ENCODE peak calls at places on chromosomes 7 and 10, in seven cellular contexts. One of them, this sample, is unnamed.

GRCh38 chr10:86363184-86363832 is 3.3 kb downstream of the GRID1 start:
- DNase-seq in sigmoid colon: peak; percentile 62
- DNase-seq in stomach: peak; percentile 50
- DNase-seq in spleen: peak; percentile 75
- DNase-seq in Panc1: no peak
- DNase-seq in upper lobe of left lung: peak; percentile 61
- DNase-seq in SK-N-SH: no peak
- DNase-seq in this sample: peak; percentile 48

GRCh38 chr10:68125770-68126169 is 16.5 kb downstream of the MYPN start:
- DNase-seq in upper lobe of left lung: no peak
- DNase-seq in Panc1: no peak
- DNase-seq in stomach: no peak
- DNase-seq in SK-N-SH: no peak
- DNase-seq in sigmoid colon: no peak
- DNase-seq in spleen: no peak
- DNase-seq in this sample: no peak

GRCh38 chr7:123871998-123872867 is 27.3 kb downstream of the HYAL4 start:
- DNase-seq in stomach: peak; percentile 65
- DNase-seq in Panc1: peak; percentile 55
- DNase-seq in upper lobe of left lung: peak; percentile 58
- DNase-seq in SK-N-SH: peak; percentile 61
- DNase-seq in sigmoid colon: no peak
- DNase-seq in spleen: peak; percentile 64
- DNase-seq in this sample: peak; percentile 19

GRCh38 chr7:90188281-90188680 is 23.3 kb upstream of the STEAP2 start:
- DNase-seq in stomach: no peak
- DNase-seq in spleen: no peak
- DNase-seq in upper lobe of left lung: no peak
- DNase-seq in sigmoid colon: no peak
- DNase-seq in Panc1: no peak
- DNase-seq in SK-N-SH: no peak
- DNase-seq in this sample: no peak

GRCh38 chr7:33039905-33040292 is 22.7 kb downstream of the NT5C3A start:
- DNase-seq in spleen: no peak
- DNase-seq in sigmoid colon: no peak
- DNase-seq in SK-N-SH: no peak
- DNase-seq in Panc1: no peak
- DNase-seq in upper lobe of left lung: no peak
- DNase-seq in stomach: no peak
- DNase-seq in this sample: no peak

GRCh38 chr10:24603333-24603732 is 120.4 kb downstream of the ARHGAP21 start:
- DNase-seq in sigmoid colon: no peak
- DNase-seq in stomach: no peak
- DNase-seq in SK-N-SH: no peak
- DNase-seq in spleen: no peak
- DNase-seq in upper lobe of left lung: no peak
- DNase-seq in Panc1: no peak
- DNase-seq in this sample: no peak

GRCh38 chr10:71838264-71839211 is 12.5 kb downstream of the PSAP start:
- DNase-seq in SK-N-SH: no peak
- DNase-seq in spleen: no peak
- DNase-seq in Panc1: no peak
- DNase-seq in stomach: no peak
- DNase-seq in sigmoid colon: no peak
- DNase-seq in upper lobe of left lung: no peak
- DNase-seq in this sample: no peak

GRCh38 chr10:51403522-51403921 is 295.9 kb downstream of the CSTF2T start:
- DNase-seq in sigmoid colon: no peak
- DNase-seq in upper lobe of left lung: no peak
- DNase-seq in Panc1: no peak
- DNase-seq in SK-N-SH: no peak
- DNase-seq in stomach: no peak
- DNase-seq in spleen: no peak
- DNase-seq in this sample: no peak

GRCh38 chr10:118582511-118582910 is 12.9 kb downstream of the PRLHR start:
- DNase-seq in SK-N-SH: no peak
- DNase-seq in upper lobe of left lung: no peak
- DNase-seq in stomach: no peak
- DNase-seq in spleen: no peak
- DNase-seq in Panc1: no peak
- DNase-seq in sigmoid colon: no peak
- DNase-seq in this sample: no peak

GRCh38 chr7:27098493-27099223 is 2.9 kb upstream of the HOXA1 start:
- DNase-seq in stomach: no peak
- DNase-seq in SK-N-SH: no peak
- DNase-seq in Panc1: no peak
- DNase-seq in upper lobe of left lung: no peak
- DNase-seq in sigmoid colon: peak; percentile 86
- DNase-seq in spleen: no peak
- DNase-seq in this sample: no peak

GRCh38 chr7:94655884-94656657 is at the start of gene SGCE:
- DNase-seq in sigmoid colon: peak; percentile 92
- DNase-seq in Panc1: no peak
- DNase-seq in stomach: peak; percentile 51
- DNase-seq in SK-N-SH: peak; percentile 95
- DNase-seq in spleen: peak; percentile 88
- DNase-seq in upper lobe of left lung: peak; percentile 70
- DNase-seq in this sample: peak; percentile 67

GRCh38 chr7:155805826-155806095 is 6.5 kb downstream of the SHH start:
- DNase-seq in upper lobe of left lung: no peak
- DNase-seq in sigmoid colon: no peak
- DNase-seq in SK-N-SH: no peak
- DNase-seq in spleen: peak; percentile 74
- DNase-seq in Panc1: no peak
- DNase-seq in stomach: no peak
- DNase-seq in this sample: no peak

GRCh38 chr7:147547252-147547897 is 1043.2 kb upstream of the C7orf33 start:
- DNase-seq in SK-N-SH: peak; percentile 24
- DNase-seq in sigmoid colon: no peak
- DNase-seq in Panc1: no peak
- DNase-seq in upper lobe of left lung: peak; percentile 22
- DNase-seq in stomach: peak; percentile 35
- DNase-seq in spleen: no peak
- DNase-seq in this sample: no peak

GRCh38 chr10:68135922-68136718 is 26.8 kb downstream of the MYPN start:
- DNase-seq in upper lobe of left lung: no peak
- DNase-seq in Panc1: peak; percentile 99
- DNase-seq in stomach: no peak
- DNase-seq in spleen: no peak
- DNase-seq in SK-N-SH: no peak
- DNase-seq in sigmoid colon: no peak
- DNase-seq in this sample: no peak

GRCh38 chr7:109751241-109751640 is 1181.6 kb downstream of the DNAJB9 start:
- DNase-seq in Panc1: no peak
- DNase-seq in stomach: no peak
- DNase-seq in upper lobe of left lung: no peak
- DNase-seq in sigmoid colon: no peak
- DNase-seq in spleen: no peak
- DNase-seq in SK-N-SH: no peak
- DNase-seq in this sample: no peak

GRCh38 chr10:35712486-35712885 is 70.4 kb upstream of the FZD8 start:
- DNase-seq in spleen: no peak
- DNase-seq in stomach: no peak
- DNase-seq in SK-N-SH: no peak
- DNase-seq in upper lobe of left lung: no peak
- DNase-seq in Panc1: no peak
- DNase-seq in sigmoid colon: no peak
- DNase-seq in this sample: no peak

GRCh38 chr10:110535958-110536891 is 31.3 kb upstream of the SMC3 start:
- DNase-seq in stomach: peak; percentile 34
- DNase-seq in spleen: peak; percentile 76
- DNase-seq in Panc1: no peak
- DNase-seq in SK-N-SH: no peak
- DNase-seq in sigmoid colon: no peak
- DNase-seq in upper lobe of left lung: peak; percentile 47
- DNase-seq in this sample: no peak

GRCh38 chr10:76025124-76025477 is 593.7 kb downstream of the LRMDA start:
- DNase-seq in SK-N-SH: no peak
- DNase-seq in Panc1: no peak
- DNase-seq in sigmoid colon: no peak
- DNase-seq in stomach: no peak
- DNase-seq in upper lobe of left lung: no peak
- DNase-seq in spleen: no peak
- DNase-seq in this sample: no peak

GRCh38 chr7:157587487-157588270 is 250.9 kb downstream of the DNAJB6 start:
- DNase-seq in sigmoid colon: peak; percentile 40
- DNase-seq in upper lobe of left lung: no peak
- DNase-seq in stomach: no peak
- DNase-seq in spleen: peak; percentile 44
- DNase-seq in SK-N-SH: no peak
- DNase-seq in Panc1: no peak
- DNase-seq in this sample: no peak

GRCh38 chr7:157586426-157586955 is 249.7 kb downstream of the DNAJB6 start:
- DNase-seq in SK-N-SH: no peak
- DNase-seq in sigmoid colon: no peak
- DNase-seq in stomach: no peak
- DNase-seq in Panc1: no peak
- DNase-seq in spleen: peak; percentile 55
- DNase-seq in upper lobe of left lung: no peak
- DNase-seq in this sample: no peak

GRCh38 chr7:157589680-157590079 is 252.9 kb downstream of the DNAJB6 start:
- DNase-seq in Panc1: no peak
- DNase-seq in SK-N-SH: no peak
- DNase-seq in spleen: peak; percentile 23
- DNase-seq in sigmoid colon: peak; percentile 33
- DNase-seq in upper lobe of left lung: no peak
- DNase-seq in stomach: no peak
- DNase-seq in this sample: no peak

GRCh38 chr7:157587051-157587450 is 250.2 kb downstream of the DNAJB6 start:
- DNase-seq in stomach: no peak
- DNase-seq in spleen: no peak
- DNase-seq in SK-N-SH: no peak
- DNase-seq in upper lobe of left lung: no peak
- DNase-seq in Panc1: no peak
- DNase-seq in sigmoid colon: peak; percentile 27
- DNase-seq in this sample: no peak

DNA sequence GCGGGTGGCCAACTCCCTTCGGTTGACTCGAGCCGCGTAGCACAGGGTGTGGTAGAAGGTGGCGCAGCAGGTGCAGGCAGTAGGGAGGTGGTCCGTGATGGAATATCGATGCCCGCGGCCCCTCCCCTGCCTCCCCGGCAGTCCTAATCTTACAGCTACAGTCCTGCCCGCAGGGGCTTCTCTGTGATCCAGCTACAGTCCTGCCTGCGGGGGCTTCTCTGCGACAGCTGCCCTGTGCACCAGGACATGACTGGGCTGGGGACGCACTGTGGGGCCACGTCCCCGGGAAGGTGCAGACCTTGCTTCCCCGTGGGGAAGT is 251.4 kb downstream of the DNAJB6 start:
- DNase-seq in sigmoid colon: peak; percentile 34
- DNase-seq in stomach: no peak
- DNase-seq in upper lobe of left lung: no peak
- DNase-seq in SK-N-SH: no peak
- DNase-seq in spleen: peak; percentile 55
- DNase-seq in Panc1: no peak
- DNase-seq in this sample: no peak
- H3K9me3 ChIP-seq in sigmoid colon: no peaks in the 10 kb centered on the region
- H3K9me3 ChIP-seq in stomach: no peaks in the 10 kb centered on the region
- H3K9me3 ChIP-seq in upper lobe of left lung: no peaks in the 10 kb centered on the region
- H3K9me3 ChIP-seq in SK-N-SH: no peaks in the 10 kb centered on the region
- H3K9me3 ChIP-seq in spleen: no peaks in the 10 kb centered on the region
- H3K9me3 ChIP-seq in Panc1: no peaks in the 10 kb centered on the region
- H3K9me3 ChIP-seq in this sample: no peaks in the 10 kb centered on the region

DNA sequence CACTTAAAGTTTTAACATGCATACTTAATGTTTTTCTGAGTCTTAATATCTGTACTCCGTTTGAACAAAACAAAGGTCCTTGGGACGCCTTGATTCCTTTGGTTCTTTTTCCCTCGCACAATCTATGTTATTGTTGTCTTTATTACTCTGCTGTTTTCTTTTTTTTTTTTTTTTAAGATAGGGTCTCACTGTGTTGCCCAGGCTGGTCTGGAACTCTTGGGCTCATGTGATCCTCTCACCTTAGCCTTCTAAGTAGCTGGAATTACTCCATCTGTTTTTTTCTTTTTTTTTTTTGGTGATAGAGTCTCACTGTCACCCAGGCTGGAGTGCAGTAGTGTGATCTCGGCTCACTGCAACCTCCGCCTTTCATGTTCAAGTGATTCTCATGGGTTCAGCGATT is 13.2 kb downstream of the MLLT10 start:
- DNase-seq in stomach: no peak
- DNase-seq in spleen: no peak
- DNase-seq in upper lobe of left lung: no peak
- DNase-seq in Panc1: no peak
- DNase-seq in sigmoid colon: no peak
- DNase-seq in SK-N-SH: no peak
- DNase-seq in this sample: no peak
- TF ChIP-seq POLR2AphosphoS5 in stomach: no peak
- TF ChIP-seq POLR2AphosphoS5 in spleen: no peak
- TF ChIP-seq POLR2AphosphoS5 in upper lobe of left lung: no peak
- TF ChIP-seq POLR2AphosphoS5 in Panc1: no peak
- TF ChIP-seq POLR2AphosphoS5 in sigmoid colon: no peak
- TF ChIP-seq POLR2AphosphoS5 in SK-N-SH: no peak
- TF ChIP-seq POLR2AphosphoS5 in this sample: no peak

DNA sequence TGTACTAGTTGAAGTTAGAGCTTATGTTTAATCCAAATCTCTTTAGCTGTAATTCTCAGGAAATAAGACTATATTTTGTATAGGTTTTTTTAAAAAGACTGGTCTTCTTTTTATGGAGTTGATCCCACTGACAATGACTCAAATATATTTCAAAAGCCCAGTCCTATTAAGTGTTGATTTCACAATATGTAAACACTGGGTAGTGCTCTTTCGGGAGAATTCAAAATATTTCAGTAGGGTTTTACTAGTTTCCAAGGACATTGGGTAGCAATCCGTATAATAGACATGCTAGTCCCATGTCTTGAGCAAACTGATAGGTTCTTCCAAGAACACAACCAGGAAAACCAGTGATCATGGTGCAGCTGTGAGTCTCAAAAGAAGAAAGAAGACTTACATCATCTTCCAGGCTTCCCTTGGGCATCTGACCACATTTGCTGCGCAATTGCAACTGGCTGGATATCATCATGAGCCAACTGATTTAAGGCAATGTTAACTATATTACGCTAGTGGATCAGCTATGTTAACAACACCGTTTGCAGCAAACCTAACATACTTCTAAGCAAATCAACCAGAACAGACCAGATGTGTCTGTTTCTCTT is 59.3 kb upstream of the APBB1IP start:
- DNase-seq in SK-N-SH: no peak
- DNase-seq in sigmoid colon: no peak
- DNase-seq in Panc1: no peak
- DNase-seq in spleen: no peak
- DNase-seq in stomach: no peak
- DNase-seq in upper lobe of left lung: peak; percentile 38
- DNase-seq in this sample: no peak
- H3K9me3 ChIP-seq in SK-N-SH: no peaks in the 10 kb centered on the region
- H3K9me3 ChIP-seq in sigmoid colon: no peaks in the 10 kb centered on the region
- H3K9me3 ChIP-seq in Panc1: no peaks in the 10 kb centered on the region
- H3K9me3 ChIP-seq in spleen: no peaks in the 10 kb centered on the region
- H3K9me3 ChIP-seq in stomach: no peaks in the 10 kb centered on the region
- H3K9me3 ChIP-seq in upper lobe of left lung: no peaks in the 10 kb centered on the region
- H3K9me3 ChIP-seq in this sample: no peaks in the 10 kb centered on the region

DNA sequence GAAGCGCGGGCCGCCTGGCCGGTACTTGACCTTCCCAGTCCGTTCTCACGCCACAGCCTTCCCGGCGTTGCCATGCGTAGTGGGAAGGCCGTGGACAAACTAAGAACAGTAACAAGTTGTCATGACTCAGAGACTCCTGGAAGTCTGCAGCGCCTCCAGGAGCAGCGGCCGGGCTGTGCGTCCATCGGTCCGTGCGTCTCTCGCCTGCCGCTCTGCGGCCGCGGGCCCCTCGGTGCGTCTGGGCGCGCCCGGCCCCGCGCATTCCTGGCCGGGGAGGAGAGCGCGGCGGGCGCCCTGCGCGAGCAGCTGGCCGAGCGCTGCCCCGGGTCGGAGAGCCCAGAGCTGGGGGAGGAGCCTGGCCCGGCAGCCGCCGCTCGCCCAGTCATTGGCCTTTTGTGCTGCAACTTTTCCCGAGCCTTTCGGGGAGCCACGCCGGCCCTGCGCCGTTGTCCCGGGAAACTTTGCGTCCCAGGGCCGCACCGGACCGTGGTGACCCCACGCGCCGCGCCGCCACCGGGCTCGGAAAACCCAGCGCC is 123.7 kb downstream of the TACC2 start:
- DNase-seq in SK-N-SH: peak; percentile 93
- DNase-seq in sigmoid colon: peak; percentile 97
- DNase-seq in upper lobe of left lung: peak; percentile 87
- DNase-seq in Panc1: peak; percentile 70
- DNase-seq in spleen: peak; percentile 78
- DNase-seq in stomach: peak; percentile 88
- DNase-seq in this sample: peak; percentile 87
- TF ChIP-seq POLR2AphosphoS5 in SK-N-SH: peak; percentile 16
- TF ChIP-seq POLR2AphosphoS5 in sigmoid colon: peak; percentile 48
- TF ChIP-seq POLR2AphosphoS5 in upper lobe of left lung: peak; percentile 68
- TF ChIP-seq POLR2AphosphoS5 in Panc1: peak; percentile 78
- TF ChIP-seq POLR2AphosphoS5 in spleen: peak; percentile 63
- TF ChIP-seq POLR2AphosphoS5 in stomach: peak; percentile 89
- TF ChIP-seq POLR2AphosphoS5 in this sample: peak; percentile 26

This sample was measured in prostate gland.